ENCODE peak calls at places on chromosomes 12 and 14, in four cellular contexts. E, K, S and Q are unnamed samples.

GRCh38 chr14:75383721-75384120 is 44.1 kb upstream of the JDP2 start:
- DNase-seq in E (no peak), K (no peak), S (no peak), Q (no peak)

GRCh38 chr12:6639151-6639773 is 3.5 kb upstream of the LPAR5 start:
- DNase-seq in E (peak; percentile 19), K (no peak), S (no peak), Q (no peak)

GRCh38 chr14:76910371-76910890 is 84.2 kb downstream of the LRRC74A start:
- DNase-seq in E (no peak), K (no peak), S (no peak), Q (no peak)

GRCh38 chr14:89598548-89599186 is 181.6 kb upstream of the FOXN3 start:
- DNase-seq in E (no peak), K (no peak), S (no peak), Q (no peak)

GRCh38 chr14:53460544-53460943 is 307.4 kb upstream of the DDHD1 start:
- DNase-seq in E (no peak), K (no peak), S (no peak), Q (no peak)

GRCh38 chr12:81077686-81078441 is at the start of gene ACSS3:
- DNase-seq in E (peak; percentile 77), K (no peak), S (peak; percentile 60), Q (no peak)

GRCh38 chr12:41701943-41702601 is 442.6 kb downstream of the GXYLT1 start:
- DNase-seq in E (no peak), K (no peak), S (no peak), Q (no peak)

GRCh38 chr14:100645200-100645985 is 58.2 kb upstream of the BEGAIN start:
- DNase-seq in E (peak; percentile 90), K (peak; percentile 84), S (peak; percentile 75), Q (peak; percentile 69)

GRCh38 chr12:54300732-54301427 is at the start of gene NFE2:
- DNase-seq in E (no peak), K (peak; percentile 79), S (peak; percentile 89), Q (no peak)

GRCh38 chr14:71143391-71144290 is 236.4 kb downstream of the PCNX1 start:
- DNase-seq in E (no peak), K (peak; percentile 37), S (no peak), Q (no peak)

GRCh38 chr12:98911396-98911795 is 266.3 kb downstream of the APAF1 start:
- DNase-seq in E (no peak), K (no peak), S (no peak), Q (no peak)